ENCODE peak calls at places on chromosomes 16 and 17, in four cellular contexts. I is stimulated activated naive CD4-positive, alpha-beta T cell; N is dorsolateral prefrontal cortex; Z is GOT3. E is an unnamed sample.

GRCh38 chr17:27741361-27741861 is 58.9 kb downstream of the NOS2 start:
- DNase-seq in I (no peak), N (no peak), Z (no peak), E (no peak)

GRCh38 chr17:10842658-10843057 is 4.8 kb upstream of the PIRT start:
- DNase-seq in I (no peak), N (no peak), Z (no peak), E (no peak)

GRCh38 chr17:30095507-30096244 is 20.9 kb upstream of the NSRP1 start:
- DNase-seq in I (no peak), N (no peak), Z (no peak), E (peak)

GRCh38 chr17:27677191-27677590 is 46.2 kb downstream of the LGALS9 start:
- DNase-seq in I (no peak), N (no peak), Z (no peak), E (no peak)

GRCh38 chr17:77887464-77888241 is 70.8 kb upstream of the TNRC6C start:
- DNase-seq in I (peak), N (peak), Z (no peak), E (no peak)

GRCh38 chr16:87949071-87949744 is 2.0 kb upstream of the BANP start:
- DNase-seq in I (no peak), N (no peak), Z (no peak), E (no peak)

GRCh38 chr17:6823011-6823442 is 8.5 kb downstream of the TEKT1 start:
- DNase-seq in I (no peak), N (no peak), Z (no peak), E (no peak)

GRCh38 chr16:12801511-12802042 is 2.1 kb downstream of the CPPED1 start:
- DNase-seq in I (no peak), N (no peak), Z (no peak), E (no peak)

GRCh38 chr16:48556913-48557351 is 53.0 kb downstream of the N4BP1 start:
- DNase-seq in I (no peak), N (no peak), Z (no peak), E (no peak)

GRCh38 chr16:85136705-85137322 is 24.5 kb upstream of the CIBAR2 start:
- DNase-seq in I (no peak), N (no peak), Z (no peak), E (peak)

GRCh38 chr17:30600830-30601494 is 123.8 kb downstream of the GOSR1 start:
- DNase-seq in I (no peak), N (peak), Z (no peak), E (no peak)

GRCh38 chr17:54992797-54993639 is 24.5 kb downstream of the STXBP4 start:
- DNase-seq in I (no peak), N (peak), Z (no peak), E (no peak)

GRCh38 chr16:27169511-27170071 is 33.7 kb upstream of the KDM8 start:
- DNase-seq in I (peak), N (peak), Z (peak), E (peak)

GRCh38 chr16:745739-746138 is 4.9 kb upstream of the CIAO3 start:
- DNase-seq in I (no peak), N (no peak), Z (no peak), E (no peak)

GRCh38 chr16:11445486-11445885 is 100.2 kb downstream of the RMI2 start:
- DNase-seq in I (no peak), N (no peak), Z (no peak), E (no peak)

GRCh38 chr17:34913001-34913400 is 48.3 kb downstream of the CCT6B start:
- DNase-seq in I (no peak), N (no peak), Z (no peak), E (no peak)

GRCh38 chr17:78995022-78995760 is 14.4 kb downstream of the CANT1 start:
- DNase-seq in I (no peak), N (no peak), Z (no peak), E (no peak)

GRCh38 chr17:27668488-27668823 is 37.5 kb downstream of the LGALS9 start:
- DNase-seq in I (no peak), N (no peak), Z (no peak), E (no peak)

GRCh38 chr17:19579867-19580565 is 46.4 kb downstream of the SLC47A1 start:
- DNase-seq in I (no peak), N (peak), Z (no peak), E (no peak)

GRCh38 chr17:846901-847777 is 65.0 kb downstream of the MRM3 start:
- DNase-seq in I (no peak), N (no peak), Z (no peak), E (no peak)

GRCh38 chr17:82217530-82218204 is 5.0 kb upstream of the CCDC57 start:
- DNase-seq in I (no peak), N (no peak), Z (no peak), E (no peak)

GRCh38 chr16:11405331-11406176 is 60.3 kb downstream of the RMI2 start:
- DNase-seq in I (peak), N (no peak), Z (no peak), E (no peak)

GRCh38 chr16:79776243-79776884 is 175.8 kb upstream of the MAF start:
- DNase-seq in I (no peak), N (no peak), Z (no peak), E (no peak)

GRCh38 chr17:48636177-48637018 is 10.2 kb upstream of the HOXB9 start:
- DNase-seq in I (peak), N (no peak), Z (peak), E (no peak)

GRCh38 chr17:75031972-75032895 is 14.5 kb downstream of the ATP5PD start:
- DNase-seq in I (peak), N (peak), Z (peak), E (no peak)

GRCh38 chr17:72173475-72174116 is 52.8 kb downstream of the SOX9 start:
- DNase-seq in I (no peak), N (peak), Z (no peak), E (no peak)

GRCh38 chr16:86664518-86665318 is 86.4 kb downstream of the FOXL1 start:
- DNase-seq in I (no peak), N (no peak), Z (peak), E (no peak)

GRCh38 chr16:88469615-88470395 is 16.7 kb downstream of the ZFPM1 start:
- DNase-seq in I (peak), N (no peak), Z (no peak), E (no peak)

GRCh38 chr17:45722161-45722560 is 62.0 kb upstream of the CRHR1 start:
- DNase-seq in I (no peak), N (no peak), Z (no peak), E (peak)

GRCh38 chr16:81333356-81333755 is 18.6 kb downstream of the GAN start:
- DNase-seq in I (no peak), N (no peak), Z (no peak), E (no peak)

GRCh38 chr17:75683467-75684041 is 16.4 kb downstream of the SAP30BP start:
- DNase-seq in I (no peak), N (no peak), Z (no peak), E (no peak)

GRCh38 chr17:67022451-67022810 is 21.9 kb upstream of the CACNG1 start:
- DNase-seq in I (no peak), N (no peak), Z (no peak), E (no peak)

E was measured in LNCaP clone FGC.